ENCODE peak calls at places on chromosomes 16 and 17, in eight cellular contexts. Y is lung, J is endodermal cell, H is HepG2, G is keratinocyte, O is adrenal gland, R is heart right ventricle, V is sigmoid colon. S is an unnamed sample.

GRCh38 chr17:40331743-40332641 is 23.0 kb downstream of the RARA start:
- DNase-seq in Y (peak), J (no peak), H (no peak), G (no peak), O (peak), R (peak), V (peak), S (peak)

GRCh38 chr16:69309316-69309715 is 1.8 kb upstream of the VPS4A start:
- DNase-seq in Y (no peak), J (no peak), H (no peak), G (no peak), O (no peak), R (no peak), V (peak), S (no peak)

GRCh38 chr16:24635900-24636610 is 93.4 kb upstream of the TNRC6A start:
- DNase-seq in Y (peak), J (no peak), H (no peak), G (peak), O (peak), R (peak), V (peak), S (peak)

GRCh38 chr17:12229315-12229714 is 208.6 kb downstream of the MAP2K4 start:
- DNase-seq in Y (no peak), J (no peak), H (no peak), G (no peak), O (no peak), R (no peak), V (no peak), S (peak)

GRCh38 chr16:49269231-49269630 is 12.4 kb downstream of the CBLN1 start:
- DNase-seq in Y (no peak), J (no peak), H (no peak), G (no peak), O (no peak), R (no peak), V (no peak), S (no peak)

GRCh38 chr16:477758-478157 is 49.8 kb upstream of the CAPN15 start:
- DNase-seq in Y (no peak), J (no peak), H (no peak), G (no peak), O (peak), R (no peak), V (no peak), S (no peak)

GRCh38 chr17:66076546-66077190 is 115.3 kb downstream of the CEP112 start:
- DNase-seq in Y (no peak), J (peak), H (no peak), G (no peak), O (no peak), R (peak), V (no peak), S (no peak)

GRCh38 chr16:66714659-66715307 is 18.2 kb upstream of the CMTM4 start:
- DNase-seq in Y (no peak), J (no peak), H (no peak), G (peak), O (no peak), R (no peak), V (peak), S (no peak)

GRCh38 chr16:67846063-67846319 is 742 bp upstream of the NUTF2 start:
- DNase-seq in Y (no peak), J (no peak), H (no peak), G (no peak), O (no peak), R (no peak), V (no peak), S (no peak)

GRCh38 chr17:35726609-35727460 is 4.6 kb upstream of the RASL10B start:
- DNase-seq in Y (no peak), J (peak), H (peak), G (no peak), O (peak), R (peak), V (no peak), S (no peak)

GRCh38 chr17:66420961-66421371 is 118.6 kb downstream of the PRKCA start:
- DNase-seq in Y (no peak), J (peak), H (peak), G (no peak), O (no peak), R (no peak), V (no peak), S (no peak)

GRCh38 chr17:4789951-4790704 is 1.4 kb downstream of the GLTPD2 start:
- DNase-seq in Y (peak), J (peak), H (peak), G (peak), O (peak), R (peak), V (peak), S (peak)

GRCh38 chr16:48082516-48082915 is 73.3 kb downstream of the ABCC12 start:
- DNase-seq in Y (no peak), J (no peak), H (no peak), G (no peak), O (no peak), R (peak), V (no peak), S (no peak)

GRCh38 chr17:57050303-57050702 is 34.7 kb upstream of the AKAP1 start:
- DNase-seq in Y (no peak), J (peak), H (no peak), G (no peak), O (no peak), R (no peak), V (no peak), S (no peak)

GRCh38 chr16:63403792-63404191 is 1367.6 kb upstream of the CDH8 start:
- DNase-seq in Y (no peak), J (no peak), H (no peak), G (no peak), O (no peak), R (no peak), V (no peak), S (peak)

GRCh38 chr17:3678095-3678820 is 9.6 kb downstream of the EMC6 start:
- DNase-seq in Y (no peak), J (peak), H (peak), G (no peak), O (no peak), R (no peak), V (no peak), S (no peak)
- TF ChIP-seq CTCF in Y (no peak), J (peak), H (peak), G (no peak), O (no peak), R (no peak), V (no peak), S (no peak)

GRCh38 chr17:83110755-83111154 is 31.3 kb downstream of the METRNL start:
- DNase-seq in Y (no peak), J (no peak), H (no peak), G (no peak), O (no peak), R (no peak), V (peak), S (no peak)
- H3K4me3 ChIP-seq in Y (no peak), J (no peak), H (no peak), G (peak), O (no peak), R (peak), V (peak), S (no peak)

DNA sequence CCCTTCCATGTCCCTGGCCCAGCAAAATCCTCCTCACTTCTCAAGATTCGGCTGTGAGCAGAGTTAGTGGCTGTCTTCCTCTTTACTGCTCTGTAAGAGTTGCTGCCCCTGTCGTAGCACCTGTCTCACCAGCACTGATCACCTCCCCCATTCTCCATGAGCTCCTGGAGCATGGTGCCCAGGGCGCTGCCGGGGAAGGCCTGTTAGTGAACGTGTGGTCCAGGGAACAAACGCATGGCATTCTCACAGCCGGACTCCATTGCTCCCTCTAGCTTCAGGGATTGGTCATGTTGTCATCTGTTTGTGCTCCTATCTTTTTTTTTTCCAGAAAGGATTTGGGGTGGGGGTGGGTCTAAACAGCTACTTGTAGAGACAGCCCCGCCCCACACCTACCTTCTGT is 141.2 kb downstream of the CMIP start:
- DNase-seq in Y (no peak), J (peak), H (peak), G (no peak), O (no peak), R (no peak), V (no peak), S (no peak)
- H3K27ac ChIP-seq in Y (peak), J (no peak), H (no peak), G (no peak), O (no peak), R (no peak), V (no peak), S (no peak)

GRCh38 chr16:20807822-20808207 is 1.5 kb downstream of the REXO5 start:
- DNase-seq in Y (no peak), J (no peak), H (no peak), G (no peak), O (no peak), R (no peak), V (no peak), S (no peak)

GRCh38 chr16:20803561-20804214 is 2.6 kb downstream of the ERI2 start:
- DNase-seq in Y (no peak), J (no peak), H (peak), G (no peak), O (no peak), R (no peak), V (no peak), S (no peak)

GRCh38 chr16:20803192-20803560 is 3.1 kb downstream of the ERI2 start:
- DNase-seq in Y (no peak), J (no peak), H (no peak), G (no peak), O (no peak), R (no peak), V (no peak), S (no peak)

GRCh38 chr16:20801278-20801677 is 5.0 kb downstream of the ERI2 start:
- DNase-seq in Y (no peak), J (no peak), H (no peak), G (no peak), O (no peak), R (no peak), V (no peak), S (no peak)

GRCh38 chr16:20806168-20807050 is at the start of the genes ERI2 and REXO5:
- DNase-seq in Y (peak), J (peak), H (peak), G (peak), O (peak), R (peak), V (peak), S (peak)
- TF ChIP-seq CTCF in Y (no peak), J (peak), H (peak), G (peak), O (peak), R (peak), V (no peak), S (peak)

GRCh38 chr17:75361344-75361743 is 44.1 kb downstream of the GRB2 start:
- DNase-seq in Y (no peak), J (no peak), H (no peak), G (no peak), O (no peak), R (no peak), V (no peak), S (no peak)
- H3K4me3 ChIP-seq in Y (no peak), J (no peak), H (no peak), G (no peak), O (no peak), R (no peak), V (no peak), S (no peak)

GRCh38 chr17:47200325-47200663 is 8.9 kb upstream of the MYL4 start:
- DNase-seq in Y (no peak), J (no peak), H (no peak), G (no peak), O (no peak), R (no peak), V (no peak), S (no peak)
- H3K27ac ChIP-seq in Y (peak), J (no peak), H (no peak), G (no peak), O (peak), R (peak), V (peak), S (no peak)

S was measured in testis.